ENCODE peak calls at places on chromosome 4, in six cellular contexts. V is activated CD8-positive, alpha-beta memory T cell treated with anti-CD3 and anti-CD28 coated beads for 24 hours; J is HCEC 1CT; R is astrocyte of the hippocampus; S is EH; L is endothelial cell of umbilical vein. K is an unnamed sample.

GRCh38 chr4:112894951-112895350 is 154.5 kb upstream of the ANK2 start:
- DNase-seq in S (no peak), V (no peak), J (no peak), L (no peak), R (no peak), K (no peak)

GRCh38 chr4:173264960-173265281 is 69.2 kb downstream of the HMGB2 start:
- DNase-seq in R (no peak), S (no peak), L (no peak), V (no peak), J (no peak), K (no peak)

GRCh38 chr4:18568600-18568999 is 547.0 kb upstream of the LCORL start:
- DNase-seq in J (no peak), R (peak; percentile 37), V (no peak), S (peak; percentile 3), L (peak; percentile 78), K (no peak)

GRCh38 chr4:21507439-21507838 is 441.1 kb downstream of the KCNIP4 start:
- DNase-seq in R (peak; percentile 11), L (peak; percentile 36), J (no peak), S (peak; percentile 24), V (no peak), K (no peak)

GRCh38 chr4:48341776-48342558 is 638 bp downstream of the SLAIN2 start:
- DNase-seq in L (peak; percentile 67), R (peak; percentile 77), V (no peak), S (peak; percentile 56), J (peak; percentile 17), K (peak; percentile 91)

GRCh38 chr4:168587326-168588125 is 90.7 kb downstream of the PALLD start:
- DNase-seq in J (peak; percentile 66), R (peak; percentile 84), S (peak; percentile 84), V (no peak), L (no peak), K (no peak)

GRCh38 chr4:55851885-55852284 is 1.6 kb upstream of the EXOC1 start:
- DNase-seq in L (no peak), J (no peak), R (no peak), V (peak; percentile 62), S (no peak), K (no peak)

GRCh38 chr4:177441061-177441802 is 1.0 kb downstream of the AGA start:
- DNase-seq in R (no peak), S (peak; percentile 42), V (peak; percentile 66), L (no peak), J (no peak), K (no peak)

GRCh38 chr4:162865102-162865501 is 301.6 kb downstream of the NAF1 start:
- DNase-seq in R (no peak), J (no peak), V (no peak), L (no peak), S (no peak), K (no peak)

GRCh38 chr4:118834960-118835895 is 698 bp downstream of the SEC24D start:
- DNase-seq in J (peak; percentile 66), L (peak; percentile 90), V (peak; percentile 73), R (peak; percentile 86), S (peak; percentile 96), K (peak; percentile 91)

GRCh38 chr4:101953949-101954348 is 163.4 kb downstream of the BANK1 start:
- DNase-seq in S (peak; percentile 80), R (peak; percentile 71), L (peak; percentile 25), V (no peak), J (peak; percentile 35), K (no peak)

GRCh38 chr4:126583509-126583908 is 1049.2 kb upstream of the INTU start:
- DNase-seq in V (no peak), R (no peak), S (peak; percentile 13), J (no peak), L (peak; percentile 6), K (no peak)

GRCh38 chr4:180808862-180809261 is 1434.3 kb upstream of the TENM3 start:
- DNase-seq in L (no peak), V (no peak), S (no peak), R (no peak), J (no peak), K (no peak)

K was measured in osteocyte.